ENCODE peak calls at places on chromosomes 12 and 14, in six cellular contexts. Q is ACHN; I is caudate nucleus; K is neural crest cell; C is GOT3; U is stimulated activated CD4-positive, alpha-beta T cell treated with anti-CD3 and anti-CD28 coated beads, Interleukin-12 subunit alpha, Interleukin-12 subunit beta, amount 100 ng/mL, for 24 hours. H is an unnamed sample.

GRCh38 chr12:5723071-5723470 is 222.0 kb downstream of the ANO2 start:
- DNase-seq in Q (no peak), I (no peak), K (no peak), C (no peak), U (no peak), H (no peak)

GRCh38 chr14:38958589-38958988 is 144.4 kb downstream of the SEC23A start:
- DNase-seq in Q (no peak), I (no peak), K (no peak), C (no peak), U (no peak), H (no peak)

GRCh38 chr12:7609480-7609879 is 56.2 kb downstream of the APOBEC1 start:
- DNase-seq in Q (no peak), I (no peak), K (no peak), C (no peak), U (no peak), H (no peak)

GRCh38 chr12:99911076-99911475 is 73.7 kb downstream of the ANKS1B start:
- DNase-seq in Q (peak; percentile 99), I (no peak), K (no peak), C (no peak), U (no peak), H (no peak)

GRCh38 chr12:111409403-111410228 is 3.9 kb downstream of the SH2B3 start:
- DNase-seq in Q (peak; percentile 80), I (no peak), K (peak; percentile 23), C (no peak), U (no peak), H (peak; percentile 86)

GRCh38 chr14:105857223-105857815 is 330.9 kb downstream of the TMEM121 start:
- DNase-seq in Q (no peak), I (no peak), K (no peak), C (no peak), U (no peak), H (no peak)

GRCh38 chr12:11929714-11930113 is 141.0 kb upstream of the BCL2L14 start:
- DNase-seq in Q (no peak), I (no peak), K (no peak), C (no peak), U (no peak), H (no peak)

GRCh38 chr12:94525951-94526350 is 66.3 kb upstream of the CEP83 start:
- DNase-seq in Q (no peak), I (no peak), K (no peak), C (no peak), U (no peak), H (no peak)

GRCh38 chr12:67067453-67068203 is 201.5 kb upstream of the CAND1 start:
- DNase-seq in Q (peak; percentile 59), I (no peak), K (no peak), C (no peak), U (no peak), H (no peak)

GRCh38 chr14:93079321-93079720 is 36.4 kb downstream of the ITPK1 start:
- DNase-seq in Q (no peak), I (no peak), K (no peak), C (no peak), U (no peak), H (no peak)

GRCh38 chr12:114826233-114826632 is 142.3 kb upstream of the TBX3 start:
- DNase-seq in Q (no peak), I (no peak), K (no peak), C (no peak), U (no peak), H (no peak)